ENCODE peak calls at places on chromosomes 11 and 22, in four cellular contexts. A is HepG2, Q is A549, B is GM12878. X is an unnamed sample.

GRCh38 chr11:22599458-22599857 is 26.2 kb downstream of the FANCF start:
- DNase-seq in A (no peak), Q (no peak), B (no peak), X (no peak)

GRCh38 chr11:44379141-44380008 is 69.4 kb upstream of the ALX4 start:
- DNase-seq in A (no peak), Q (no peak), B (no peak), X (no peak)

GRCh38 chr11:32434116-32434386 is 1.3 kb downstream of the WT1 start:
- DNase-seq in A (no peak), Q (no peak), B (no peak), X (no peak)

GRCh38 chr11:62400281-62400680 is 18.6 kb upstream of the SCGB1A1 start:
- DNase-seq in A (no peak), Q (no peak), B (no peak), X (no peak)

GRCh38 chr11:124892750-124893454 is 4.8 kb downstream of the ROBO4 start:
- DNase-seq in A (no peak), Q (no peak), B (no peak), X (peak)

GRCh38 chr22:46024136-46024840 is 47.3 kb upstream of the WNT7B start:
- DNase-seq in A (no peak), Q (no peak), B (no peak), X (no peak)

GRCh38 chr11:105032495-105032894 is 2.4 kb downstream of the CASP1 start:
- DNase-seq in A (no peak), Q (no peak), B (no peak), X (no peak)

GRCh38 chr22:22893891-22894739 is 6.5 kb downstream of the IGLL5 start:
- DNase-seq in A (no peak), Q (no peak), B (no peak), X (no peak)

GRCh38 chr22:24751518-24751917 is 23.0 kb downstream of the PIWIL3 start:
- DNase-seq in A (no peak), Q (no peak), B (no peak), X (no peak)

GRCh38 chr22:24753919-24754318 is 20.6 kb downstream of the PIWIL3 start:
- DNase-seq in A (no peak), Q (no peak), B (no peak), X (no peak)

GRCh38 chr22:24752091-24752623 is 22.4 kb downstream of the PIWIL3 start:
- DNase-seq in A (no peak), Q (no peak), B (no peak), X (no peak)
- TF ChIP-seq SMC3 in A (no peak), Q (no peak), B (no peak), X (no peak)

GRCh38 chr22:37309221-37310074 is 27.1 kb downstream of the CYTH4 start:
- DNase-seq in A (no peak), Q (no peak), B (peak), X (peak)
- TF ChIP-seq PBX3 in A (no peak), Q (no peak), B (no peak), X (no peak)

GRCh38 chr11:73287400-73288101 is 15.4 kb downstream of the P2RY6 start:
- DNase-seq in A (no peak), Q (no peak), B (no peak), X (no peak)

GRCh38 chr11:73286240-73286810 is 14.2 kb downstream of the P2RY6 start:
- DNase-seq in A (no peak), Q (no peak), B (no peak), X (no peak)

GRCh38 chr11:73288873-73289707 is 17.0 kb downstream of the P2RY6 start:
- DNase-seq in A (peak), Q (peak), B (peak), X (peak)

GRCh38 chr11:73290536-73290935 is 17.5 kb upstream of the ARHGEF17 start:
- DNase-seq in A (no peak), Q (no peak), B (no peak), X (no peak)

DNA sequence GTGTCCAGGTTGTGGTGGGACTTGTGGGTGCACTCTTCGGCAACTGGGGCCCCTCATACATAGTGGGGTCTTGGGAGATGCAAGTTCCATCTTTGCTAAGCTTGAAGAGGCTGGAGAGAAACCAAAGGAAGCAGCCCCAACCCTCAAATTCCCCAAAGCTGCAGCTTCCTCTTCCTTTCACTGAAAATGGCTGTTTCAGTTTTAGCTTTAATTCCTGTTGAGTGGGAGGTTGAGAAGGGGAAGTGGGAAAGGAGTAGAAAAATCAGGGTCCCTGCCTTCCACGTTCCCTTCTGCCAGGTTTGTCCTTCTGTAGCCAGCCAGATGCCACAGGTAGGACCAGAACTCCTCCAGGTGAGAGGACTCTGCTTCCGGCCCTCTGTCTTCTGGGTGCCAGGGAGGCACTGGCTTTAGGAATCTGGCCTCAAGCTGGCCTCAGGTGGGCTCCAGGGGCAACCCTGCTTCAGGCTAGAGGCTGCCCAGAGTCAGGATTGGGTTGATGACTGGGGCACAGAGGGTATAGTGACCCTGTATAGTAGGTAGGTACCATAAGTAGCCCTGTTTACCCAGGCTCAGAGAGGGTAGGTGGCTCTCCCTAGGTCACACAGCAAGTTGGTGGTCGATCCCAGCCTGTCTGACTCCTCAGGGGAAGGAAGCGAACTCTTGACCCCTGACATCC is 16.2 kb downstream of the P2RY6 start:
- DNase-seq in A (no peak), Q (no peak), B (no peak), X (no peak)
- TF ChIP-seq SMC3 in A (no peak), Q (no peak), B (no peak), X (no peak)

DNA sequence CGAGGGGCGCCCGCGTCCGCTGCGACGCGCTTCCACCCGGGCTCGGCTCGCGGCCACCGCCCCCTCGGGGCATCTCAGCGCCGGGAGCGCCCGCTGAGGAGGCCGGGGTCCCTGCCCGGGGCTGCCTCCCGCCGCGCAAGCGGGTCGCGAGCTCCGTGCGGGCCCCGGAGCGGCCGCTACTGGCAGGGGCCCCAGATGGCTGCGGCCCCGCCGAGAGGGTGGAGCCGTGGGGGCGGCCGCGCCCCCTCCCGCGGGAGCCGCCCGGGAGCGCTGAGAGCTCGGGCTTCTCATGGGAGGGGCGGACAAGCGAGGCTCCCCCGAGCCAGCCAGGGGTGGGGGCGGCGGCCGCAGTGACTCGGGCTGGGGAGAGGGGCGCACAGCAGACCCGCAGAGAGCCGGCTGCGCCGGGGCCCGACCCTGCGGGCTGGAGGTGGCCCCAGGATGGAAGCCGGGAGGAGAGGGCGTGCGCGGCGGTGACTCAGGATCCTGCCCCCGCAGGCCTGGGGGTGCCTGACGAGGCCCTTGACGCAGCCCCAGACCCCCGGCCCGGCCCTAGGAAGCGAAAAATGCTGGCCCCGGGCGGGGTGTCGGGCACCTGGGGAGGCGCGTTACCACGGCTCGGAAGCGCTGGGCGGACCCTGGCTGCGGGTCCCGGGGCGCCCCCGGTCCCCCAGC is 606 bp upstream of the ZFTA start:
- DNase-seq in A (no peak), Q (no peak), B (no peak), X (peak)
- TF ChIP-seq PBX3 in A (no peak), Q (no peak), B (no peak), X (no peak)

GRCh38 chr11:128886401-128887119 is 4.6 kb upstream of the KCNJ5 start:
- DNase-seq in A (no peak), Q (no peak), B (no peak), X (peak)
- TF ChIP-seq SMC3 in A (no peak), Q (no peak), B (peak), X (peak)

DNA sequence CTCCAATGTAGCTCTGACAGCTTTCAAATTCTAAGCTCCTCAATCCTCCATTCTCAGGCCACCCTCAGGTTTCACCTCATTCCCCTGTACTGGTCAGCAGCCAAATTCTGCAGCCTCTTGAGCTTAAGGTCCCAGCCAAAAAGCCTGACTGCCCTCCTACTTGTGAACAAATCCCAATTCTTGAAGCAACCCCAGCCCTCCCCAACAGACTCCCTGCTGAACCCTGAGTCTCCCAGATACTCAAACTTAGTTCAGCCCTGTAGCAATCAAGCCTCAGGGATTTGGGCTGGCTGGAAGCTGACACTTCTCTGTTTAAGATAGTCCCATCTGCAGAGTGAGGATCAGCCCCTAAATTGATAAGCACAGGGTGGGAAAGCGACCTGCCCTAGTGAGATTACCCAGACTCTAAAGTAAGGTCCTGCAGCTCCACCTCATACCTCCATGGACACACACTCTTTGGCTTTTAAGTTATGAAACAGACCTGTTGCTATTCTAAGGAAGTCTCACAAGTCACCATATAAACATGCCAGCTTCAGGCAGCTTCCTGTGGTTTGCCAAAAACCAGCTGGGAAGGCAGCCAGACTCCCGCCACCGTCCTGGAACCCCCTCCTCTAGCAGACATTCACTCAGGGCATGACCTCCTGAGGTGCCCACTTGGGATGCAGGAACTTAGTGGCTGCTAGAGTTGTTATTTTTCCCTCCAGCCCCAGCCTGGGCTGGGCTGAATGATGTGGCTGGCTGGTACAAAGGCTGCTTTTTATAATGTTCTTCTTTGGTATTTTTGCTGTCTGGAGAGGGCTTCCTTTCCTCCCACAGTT is 82.5 kb upstream of the PICALM start:
- DNase-seq in A (no peak), Q (no peak), B (no peak), X (no peak)
- TF ChIP-seq PBX3 in A (no peak), Q (no peak), B (no peak), X (peak)

DNA sequence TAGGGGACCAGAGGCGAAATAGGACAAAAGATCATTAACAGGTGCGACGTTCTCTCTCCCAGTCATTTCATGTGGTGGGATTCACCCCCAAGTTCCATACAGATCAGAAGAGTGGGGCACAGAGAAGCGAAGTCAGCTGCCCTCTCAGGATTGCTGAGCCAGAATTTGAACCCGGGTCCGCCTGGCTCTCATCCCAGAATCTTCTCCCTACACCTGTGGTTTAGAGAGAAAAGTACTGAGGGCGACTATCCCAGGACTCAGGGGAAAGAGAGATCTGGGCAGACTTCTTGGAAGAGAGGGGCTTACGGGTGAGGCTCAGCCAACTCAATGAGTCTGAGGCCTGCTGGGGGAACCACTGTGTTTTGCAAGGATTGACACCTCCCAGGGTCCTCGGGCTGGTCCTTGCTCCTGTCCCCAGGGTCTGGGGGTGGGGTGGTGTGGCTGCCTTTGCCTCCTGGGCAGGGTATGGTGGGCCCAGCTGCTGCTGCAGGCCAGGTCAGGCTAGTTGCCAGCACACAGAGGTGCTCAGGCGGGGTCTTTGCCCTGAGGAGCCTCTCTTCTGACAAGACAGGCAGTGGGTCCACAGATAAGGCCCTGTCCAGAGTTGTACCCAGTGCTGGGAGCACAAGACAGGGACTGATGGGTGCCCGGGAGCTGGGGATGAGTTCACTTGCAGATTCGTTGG is 1.1 kb downstream of the CAPN5 start:
- DNase-seq in A (no peak), Q (no peak), B (no peak), X (no peak)
- TF ChIP-seq SMC3 in A (no peak), Q (no peak), B (no peak), X (no peak)

GRCh38 chr11:20035701-20036601 is 124.3 kb downstream of the DBX1 start:
- DNase-seq in A (peak), Q (peak), B (no peak), X (no peak)
- TF ChIP-seq PBX3 in A (peak), Q (peak), B (no peak), X (peak)

DNA sequence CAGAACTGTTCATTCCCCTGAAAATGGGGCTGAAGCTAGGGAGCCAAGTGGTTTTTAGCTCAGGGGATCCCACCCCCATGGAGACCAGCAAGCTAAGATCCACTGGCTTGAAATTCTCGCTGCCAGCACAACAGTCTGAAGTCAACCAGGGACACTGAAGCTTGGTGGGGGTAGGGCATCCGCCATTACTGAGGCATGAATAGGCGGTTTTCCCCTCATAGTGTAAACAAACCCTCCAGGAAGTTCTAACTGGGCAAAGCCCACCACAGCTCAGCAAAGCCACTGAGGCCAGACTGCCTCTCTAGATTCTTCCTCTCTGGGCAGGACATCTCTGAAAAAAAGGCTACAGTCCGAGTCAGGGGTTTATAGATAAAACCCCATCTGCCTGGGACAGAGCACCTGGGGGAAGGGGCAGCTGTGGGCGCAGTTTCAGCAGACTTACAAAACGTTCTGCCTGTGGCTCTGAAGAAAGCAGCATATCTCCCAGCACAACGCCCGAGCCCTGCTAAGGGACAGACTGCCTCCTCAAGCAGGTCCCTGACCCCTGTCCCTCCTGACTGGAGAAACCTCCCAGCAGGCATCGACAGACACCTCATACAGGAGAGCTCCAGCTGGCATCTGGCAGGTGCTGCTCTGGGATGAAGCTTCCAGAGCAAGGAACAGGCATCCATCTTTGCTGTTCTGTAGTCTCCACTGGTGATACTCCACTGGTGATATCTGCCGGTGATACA is 32.7 kb downstream of the GAB4 start:
- DNase-seq in A (no peak), Q (no peak), B (no peak), X (no peak)
- TF ChIP-seq SMC3 in A (no peak), Q (no peak), B (no peak), X (no peak)

GRCh38 chr22:28887725-28888459 is 4.5 kb downstream of the ZNRF3 start:
- DNase-seq in A (no peak), Q (no peak), B (no peak), X (no peak)
- TF ChIP-seq PBX3 in A (no peak), Q (no peak), B (no peak), X (no peak)

X was measured in SK-N-SH.